ENCODE peak calls at places on chromosomes 5 and 9, in nine cellular contexts. W is HepG2, F is spleen, T is heart left ventricle, I is ovary, R is adrenal gland, U is suprapubic skin, H is stomach, G is HCT116. M is an unnamed sample.

GRCh38 chr9:132769895-132770774 is 99.9 kb downstream of the GTF3C4 start:
- DNase-seq in W (peak; percentile 14), F (peak; percentile 93), T (peak; percentile 83), I (peak; percentile 75), R (peak; percentile 84), U (no peak), H (peak; percentile 78), G (no peak), M (peak; percentile 93)

GRCh38 chr9:124551472-124552339 is 44.5 kb upstream of the NR5A1 start:
- DNase-seq in W (peak; percentile 53), F (no peak), T (no peak), I (no peak), R (peak; percentile 73), U (no peak), H (peak; percentile 38), G (peak; percentile 46), M (no peak)

GRCh38 chr5:150448960-150449490 is 514 bp downstream of the RPS14 start:
- DNase-seq in W (no peak), F (no peak), T (no peak), I (no peak), R (no peak), U (no peak), H (no peak), G (no peak), M (no peak)

GRCh38 chr9:38301376-38302106 is 91.0 kb upstream of the ALDH1B1 start:
- DNase-seq in W (no peak), F (no peak), T (no peak), I (no peak), R (no peak), U (no peak), H (no peak), G (no peak), M (peak; percentile 26)

GRCh38 chr5:129904102-129904666 is at the start of gene CHSY3:
- DNase-seq in W (peak; percentile 25), F (peak; percentile 85), T (peak; percentile 91), I (peak; percentile 53), R (peak; percentile 85), U (peak; percentile 87), H (peak; percentile 80), G (peak; percentile 46), M (peak; percentile 96)

GRCh38 chr5:148179234-148179824 is 11.0 kb downstream of the SPINK14 start:
- DNase-seq in W (peak; percentile 64), F (no peak), T (no peak), I (no peak), R (no peak), U (no peak), H (no peak), G (peak; percentile 48), M (no peak)

GRCh38 chr5:172591636-172592035 is 49.4 kb upstream of the NEURL1B start:
- DNase-seq in W (no peak), F (no peak), T (no peak), I (no peak), R (no peak), U (no peak), H (no peak), G (no peak), M (no peak)

GRCh38 chr5:27906481-27906880 is 868.1 kb upstream of the CDH9 start:
- DNase-seq in W (no peak), F (no peak), T (no peak), I (no peak), R (no peak), U (no peak), H (no peak), G (no peak), M (no peak)

GRCh38 chr5:15366676-15367391 is 133.1 kb upstream of the FBXL7 start:
- DNase-seq in W (no peak), F (no peak), T (no peak), I (no peak), R (no peak), U (no peak), H (no peak), G (no peak), M (no peak)

GRCh38 chr9:68975644-68976043 is 38.3 kb downstream of the PRKACG start:
- DNase-seq in W (no peak), F (no peak), T (no peak), I (no peak), R (no peak), U (no peak), H (no peak), G (no peak), M (no peak)

GRCh38 chr5:640461-641330 is 28.6 kb downstream of the CEP72 start:
- DNase-seq in W (no peak), F (peak; percentile 68), T (no peak), I (no peak), R (no peak), U (peak; percentile 53), H (no peak), G (no peak), M (no peak)

GRCh38 chr5:140672455-140673186 is 755 bp downstream of the DND1 start:
- DNase-seq in W (no peak), F (peak; percentile 87), T (no peak), I (no peak), R (no peak), U (no peak), H (no peak), G (no peak), M (no peak)

DNA sequence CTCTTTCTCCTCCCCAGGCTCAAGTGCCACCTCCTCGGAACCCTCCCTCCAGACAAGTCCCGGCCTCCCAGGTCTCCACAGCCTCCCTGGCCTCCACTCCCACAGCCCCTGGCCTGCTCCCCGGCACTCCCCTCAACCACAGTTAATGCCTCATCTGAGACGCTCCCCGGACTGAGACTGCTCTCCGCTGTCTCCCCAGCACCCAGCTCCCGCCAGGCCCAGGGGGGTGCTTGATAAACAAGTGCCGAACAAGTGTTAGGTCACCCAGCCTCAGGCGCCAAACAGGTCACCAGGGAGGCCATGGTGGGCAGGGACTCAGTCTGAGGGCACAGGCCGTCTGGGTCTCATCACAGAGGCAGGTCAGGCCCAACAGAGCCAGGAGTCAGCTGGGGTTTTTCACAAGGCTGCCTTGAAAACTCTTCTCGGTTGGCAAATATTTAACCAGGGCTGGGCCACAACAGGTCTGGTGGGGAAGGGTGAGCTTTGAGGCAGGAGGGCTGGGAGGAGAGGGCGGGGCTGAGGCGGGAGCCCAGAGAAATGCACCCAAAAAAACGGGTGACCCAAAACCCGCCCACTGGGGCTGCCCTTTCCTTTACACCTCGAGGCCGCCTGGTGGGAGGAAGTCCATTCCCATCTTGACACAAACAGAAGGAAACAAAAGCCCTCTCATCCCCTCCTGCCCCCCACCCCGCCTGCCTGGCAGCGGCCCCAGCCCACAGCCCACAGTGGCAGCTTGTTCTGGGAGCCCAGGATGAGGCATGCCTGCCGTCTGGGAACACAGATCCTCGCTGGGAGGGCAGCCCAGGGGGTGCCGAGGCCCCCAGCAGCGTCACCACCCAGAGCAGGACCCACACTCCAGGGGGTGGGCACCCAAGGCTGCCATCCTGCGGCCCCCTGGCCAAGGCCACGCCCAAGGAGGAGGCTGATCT is 66.6 kb upstream of the STXBP1 start:
- DNase-seq in W (peak; percentile 96), F (no peak), T (no peak), I (peak; percentile 73), R (peak; percentile 80), U (no peak), H (peak; percentile 82), G (no peak), M (no peak)
- TF ChIP-seq CTCF in W (no peak), F (no peak), T (no peak), I (no peak), R (no peak), U (no peak), H (no peak), G (no peak), M (no peak)

GRCh38 chr5:97047076-97047475 is 95.3 kb downstream of the LIX1 start:
- DNase-seq in W (no peak), F (no peak), T (no peak), I (no peak), R (no peak), U (no peak), H (no peak), G (no peak), M (no peak)
- TF ChIP-seq POLR2A in W (no peak), F (no peak), T (no peak), I (no peak), R (no peak), U (no peak), H (no peak), G (no peak), M (no peak)

GRCh38 chr5:179749857-179750508 is 17.4 kb downstream of the MAML1 start:
- DNase-seq in W (no peak), F (no peak), T (no peak), I (no peak), R (peak; percentile 43), U (no peak), H (no peak), G (no peak), M (no peak)
- TF ChIP-seq CTCF in W (no peak), F (no peak), T (no peak), I (no peak), R (no peak), U (no peak), H (no peak), G (no peak), M (no peak)

DNA sequence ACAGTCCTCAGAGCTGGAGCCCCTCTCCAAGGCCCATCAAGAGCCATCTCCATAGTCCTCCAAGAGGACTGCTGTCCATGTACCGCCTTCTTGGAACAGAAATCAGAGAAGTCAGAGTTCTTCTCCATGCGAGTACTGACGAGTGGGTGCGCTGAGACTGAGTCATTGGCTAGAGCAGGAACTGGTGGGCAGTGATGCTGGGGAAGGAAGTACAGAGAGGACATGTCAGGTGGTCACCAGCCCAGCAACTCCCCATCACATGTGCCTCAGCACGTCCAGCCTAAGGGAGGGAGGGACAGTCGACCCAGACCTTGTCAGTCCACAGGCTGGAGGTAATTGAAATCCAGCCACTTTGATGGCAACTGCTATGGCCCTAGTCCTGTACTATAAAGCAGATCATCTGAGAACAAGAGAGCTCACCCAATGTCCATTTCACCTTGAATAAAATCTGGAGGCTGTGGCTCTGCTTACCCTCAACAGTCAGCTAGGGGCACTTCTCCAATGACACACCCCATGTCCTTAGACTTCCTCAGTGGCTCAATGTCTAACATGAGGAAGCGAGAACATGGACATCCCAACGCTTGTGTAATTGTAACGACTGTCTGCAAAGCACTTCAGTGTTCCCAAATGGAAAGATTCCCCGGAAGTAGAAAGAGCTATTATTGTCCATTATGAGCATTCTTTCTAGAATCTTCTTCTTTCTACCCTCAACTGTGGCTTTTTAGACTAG is 15.0 kb upstream of the FBP1 start:
- DNase-seq in W (no peak), F (no peak), T (no peak), I (no peak), R (no peak), U (no peak), H (no peak), G (no peak), M (no peak)
- TF ChIP-seq POLR2A in W (no peak), F (no peak), T (no peak), I (no peak), R (no peak), U (no peak), H (no peak), G (no peak), M (no peak)

DNA sequence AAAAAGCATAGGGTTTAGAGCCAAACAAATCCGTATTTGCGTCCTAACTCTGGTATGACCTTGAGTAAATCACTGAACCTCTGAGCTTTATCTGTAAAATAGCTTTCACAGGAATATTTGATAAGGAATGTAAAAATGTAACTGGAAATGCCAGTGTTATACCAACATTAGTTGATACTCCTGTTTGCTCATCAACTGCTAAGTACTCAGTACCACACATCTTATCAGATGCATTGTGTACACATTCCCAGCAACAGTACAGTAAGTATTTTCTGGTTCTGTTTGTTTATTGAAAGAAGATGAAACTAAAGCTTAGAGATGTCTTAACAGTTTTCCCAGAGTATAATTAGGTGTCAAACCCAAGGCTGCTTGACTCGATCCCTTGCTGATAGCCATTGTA is 21.5 kb downstream of the SNAPC3 start:
- DNase-seq in W (no peak), F (no peak), T (no peak), I (no peak), R (no peak), U (no peak), H (no peak), G (no peak), M (no peak)
- TF ChIP-seq CTCF in W (no peak), F (no peak), T (no peak), I (no peak), R (no peak), U (no peak), H (no peak), G (no peak), M (no peak)

GRCh38 chr5:40683351-40683750 is 3.6 kb downstream of the PTGER4 start:
- DNase-seq in W (no peak), F (no peak), T (no peak), I (no peak), R (no peak), U (no peak), H (no peak), G (no peak), M (no peak)
- TF ChIP-seq POLR2A in W (no peak), F (no peak), T (no peak), I (no peak), R (no peak), U (no peak), H (no peak), G (no peak), M (no peak)